ENCODE peak calls at places on chromosomes 16 and 17, in five cellular contexts. N, C, Q, D and S are unnamed samples.

GRCh38 chr17:6714315-6714874 is 1.2 kb upstream of the SLC13A5 start:
- DNase-seq in D (no peak), Q (no peak), C (no peak), N (no peak), S (no peak)

GRCh38 chr17:42121066-42121769 is at the start of gene KAT2A:
- DNase-seq in Q (peak), C (peak), N (peak), D (peak), S (peak)

GRCh38 chr16:11630230-11631056 is 37.8 kb upstream of the SNN start:
- DNase-seq in C (no peak), N (no peak), D (no peak), Q (no peak), S (no peak)

GRCh38 chr17:63516910-63517824 is 6.0 kb upstream of the KCNH6 start:
- DNase-seq in N (no peak), C (peak), Q (no peak), D (peak), S (no peak)

GRCh38 chr17:62398891-62399290 is 18.5 kb downstream of the EFCAB3 start:
- DNase-seq in Q (no peak), D (no peak), C (no peak), N (no peak), S (no peak)

GRCh38 chr17:37060966-37061365 is 112.2 kb downstream of the AATF start:
- DNase-seq in C (no peak), D (no peak), Q (no peak), N (no peak), S (no peak)

GRCh38 chr16:75023019-75023418 is 24.2 kb downstream of the ZNRF1 start:
- DNase-seq in D (no peak), N (no peak), Q (no peak), C (no peak), S (no peak)

GRCh38 chr17:39751016-39751543 is 13.3 kb downstream of the GRB7 start:
- DNase-seq in N (no peak), D (no peak), Q (no peak), C (no peak), S (no peak)

GRCh38 chr17:49787932-49788442 is 494 bp upstream of the KAT7 start:
- DNase-seq in N (peak), D (no peak), Q (no peak), C (peak), S (no peak)

GRCh38 chr16:81279375-81279774 is 35.4 kb upstream of the GAN start:
- DNase-seq in C (peak), D (peak), N (no peak), Q (no peak), S (no peak)

GRCh38 chr16:83887088-83887487 is 11.8 kb upstream of the MLYCD start:
- DNase-seq in Q (no peak), D (peak), C (peak), N (no peak), S (no peak)

GRCh38 chr16:87305505-87306391 is 11.4 kb downstream of the C16orf95 start:
- DNase-seq in C (peak), N (no peak), D (no peak), Q (no peak), S (no peak)

GRCh38 chr17:17141860-17142552 is 64.1 kb downstream of the PLD6 start:
- DNase-seq in C (peak), D (peak), Q (no peak), N (peak), S (no peak)

GRCh38 chr17:64150237-64151015 is 20.5 kb upstream of the ERN1 start:
- DNase-seq in D (no peak), Q (peak), C (peak), N (no peak), S (no peak)

GRCh38 chr17:55451758-55452468 is 30.3 kb upstream of the MMD start:
- DNase-seq in Q (no peak), D (no peak), C (peak), N (no peak), S (no peak)

GRCh38 chr16:11094075-11094593 is 149.8 kb downstream of the CLEC16A start:
- DNase-seq in Q (no peak), C (peak), N (no peak), D (peak), S (no peak)

GRCh38 chr16:29816694-29817441 is 916 bp downstream of the PAGR1 start:
- DNase-seq in D (peak), C (peak), N (peak), Q (peak), S (no peak)

GRCh38 chr16:3611145-3611977 is at the start of gene SLX4:
- DNase-seq in N (peak), D (peak), Q (peak), C (peak), S (peak)

GRCh38 chr17:17672453-17673368 is 8.5 kb upstream of the RAI1 start:
- DNase-seq in D (no peak), N (no peak), C (no peak), Q (no peak), S (no peak)

GRCh38 chr17:65230040-65230439 is 92.9 kb downstream of the RGS9 start:
- DNase-seq in C (no peak), Q (no peak), D (no peak), N (no peak), S (no peak)

GRCh38 chr16:2904922-2905240 is 6.8 kb upstream of the FLYWCH1 start:
- DNase-seq in C (no peak), D (no peak), N (no peak), Q (peak), S (no peak)

GRCh38 chr17:27293898-27294688 is at the start of gene WSB1:
- DNase-seq in N (peak), Q (peak), D (peak), C (peak), S (peak)
- TF ChIP-seq CTCF in N (no peak), Q (peak), D (no peak), C (peak), S (no peak)

DNA sequence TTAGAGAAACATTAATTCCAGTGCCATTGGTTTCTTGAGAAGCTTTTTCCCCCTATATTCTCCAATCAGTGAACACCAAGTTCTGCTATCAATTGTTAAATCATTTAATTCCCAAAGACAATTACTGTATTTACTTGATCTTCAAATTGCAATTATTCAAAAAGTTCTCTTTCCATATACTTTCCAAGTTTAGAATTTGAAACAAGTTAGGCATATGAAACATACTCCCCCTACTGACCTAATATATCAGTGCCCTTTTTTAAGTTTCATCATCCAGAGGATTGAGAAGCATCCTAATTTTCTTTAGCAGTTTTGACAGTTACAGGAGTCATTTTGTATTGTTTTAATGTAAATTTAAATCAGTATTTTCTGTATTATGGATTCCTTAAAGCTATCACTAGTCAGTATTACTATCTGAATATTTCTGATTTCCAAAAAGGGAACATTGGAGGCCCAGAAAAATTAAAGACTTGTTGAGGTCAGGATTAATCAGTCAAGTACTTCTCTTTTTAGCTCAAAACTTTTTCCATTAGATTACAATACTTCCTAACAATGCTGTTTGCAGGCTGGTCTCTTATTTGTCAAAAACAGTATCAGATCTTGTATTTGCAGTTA is 16.3 kb downstream of the MEIOC start:
- DNase-seq in N (no peak), C (peak), D (peak), Q (no peak), S (no peak)
- TF ChIP-seq CTCF in N (peak), C (peak), D (peak), Q (peak), S (peak)

GRCh38 chr17:74748529-74749261 is at the start of gene NHERF1:
- DNase-seq in C (peak), D (no peak), N (no peak), Q (peak), S (peak)
- TF ChIP-seq CTCF in C (no peak), D (peak), N (no peak), Q (peak), S (peak)

GRCh38 chr16:31713071-31713944 is 160.3 kb upstream of the ZNF267 start:
- DNase-seq in D (peak), N (peak), Q (peak), C (peak), S (peak)
- TF ChIP-seq CTCF in D (no peak), N (no peak), Q (no peak), C (no peak), S (no peak)

GRCh38 chr16:49441366-49441780 is 67.8 kb downstream of the C16orf78 start:
- DNase-seq in Q (peak), C (no peak), D (no peak), N (peak), S (no peak)

GRCh38 chr16:49439050-49439449 is 65.4 kb downstream of the C16orf78 start:
- DNase-seq in N (no peak), D (no peak), C (no peak), Q (no peak), S (no peak)

GRCh38 chr16:49439676-49440075 is 66.1 kb downstream of the C16orf78 start:
- DNase-seq in D (no peak), Q (no peak), N (no peak), C (no peak), S (no peak)

GRCh38 chr16:49442805-49443204 is 69.2 kb downstream of the C16orf78 start:
- DNase-seq in C (no peak), N (no peak), Q (no peak), D (no peak), S (no peak)

GRCh38 chr16:49440156-49441065 is 66.8 kb downstream of the C16orf78 start:
- DNase-seq in Q (no peak), C (no peak), N (no peak), D (no peak), S (no peak)
- TF ChIP-seq CTCF in Q (no peak), C (no peak), N (no peak), D (no peak), S (no peak)